ENCODE peak calls at places on chromosome 4, in six cellular contexts. One of them, this sample, is unnamed.

GRCh38 chr4:151940290-151940689 is 179.5 kb upstream of the GATB start:
- DNase-seq in mesendoderm: no peak
- DNase-seq in fibroblast of lung: no peak
- DNase-seq in endodermal cell: no peak
- DNase-seq in neural progenitor cell: no peak
- DNase-seq in astrocyte: no peak
- DNase-seq in this sample: no peak

GRCh38 chr4:156971623-156972369 is at the start of gene PDGFC:
- DNase-seq in mesendoderm: peak
- DNase-seq in fibroblast of lung: peak
- DNase-seq in endodermal cell: peak
- DNase-seq in neural progenitor cell: peak
- DNase-seq in astrocyte: peak
- DNase-seq in this sample: peak

GRCh38 chr4:185209031-185209851 is at the start of gene SNX25:
- DNase-seq in mesendoderm: peak
- DNase-seq in fibroblast of lung: peak
- DNase-seq in endodermal cell: peak
- DNase-seq in neural progenitor cell: peak
- DNase-seq in astrocyte: peak
- DNase-seq in this sample: peak

GRCh38 chr4:172652369-172652768 is 516.2 kb upstream of the GALNT7 start:
- DNase-seq in mesendoderm: no peak
- DNase-seq in fibroblast of lung: no peak
- DNase-seq in endodermal cell: no peak
- DNase-seq in neural progenitor cell: no peak
- DNase-seq in astrocyte: no peak
- DNase-seq in this sample: no peak

GRCh38 chr4:141884070-141884469 is 247.7 kb downstream of the IL15 start:
- DNase-seq in mesendoderm: no peak
- DNase-seq in fibroblast of lung: no peak
- DNase-seq in endodermal cell: no peak
- DNase-seq in neural progenitor cell: no peak
- DNase-seq in astrocyte: no peak
- DNase-seq in this sample: no peak

GRCh38 chr4:80463509-80463908 is 128.0 kb downstream of the CFAP299 start:
- DNase-seq in mesendoderm: no peak
- DNase-seq in fibroblast of lung: no peak
- DNase-seq in endodermal cell: no peak
- DNase-seq in neural progenitor cell: no peak
- DNase-seq in astrocyte: no peak
- DNase-seq in this sample: no peak

GRCh38 chr4:120749445-120750151 is 172.9 kb downstream of the PRDM5 start:
- DNase-seq in mesendoderm: no peak
- DNase-seq in fibroblast of lung: no peak
- DNase-seq in endodermal cell: no peak
- DNase-seq in neural progenitor cell: no peak
- DNase-seq in astrocyte: no peak
- DNase-seq in this sample: no peak

GRCh38 chr4:153205757-153206156 is 1.5 kb downstream of the TRIM2 start:
- DNase-seq in mesendoderm: peak
- DNase-seq in fibroblast of lung: no peak
- DNase-seq in endodermal cell: peak
- DNase-seq in neural progenitor cell: peak
- DNase-seq in astrocyte: peak
- DNase-seq in this sample: peak

GRCh38 chr4:73055241-73055897 is 14.1 kb downstream of the COX18 start:
- DNase-seq in mesendoderm: no peak
- DNase-seq in fibroblast of lung: no peak
- DNase-seq in endodermal cell: no peak
- DNase-seq in neural progenitor cell: no peak
- DNase-seq in astrocyte: no peak
- DNase-seq in this sample: no peak

GRCh38 chr4:101762025-101762424 is 28.5 kb upstream of the BANK1 start:
- DNase-seq in mesendoderm: no peak
- DNase-seq in fibroblast of lung: no peak
- DNase-seq in endodermal cell: no peak
- DNase-seq in neural progenitor cell: no peak
- DNase-seq in astrocyte: no peak
- DNase-seq in this sample: no peak

GRCh38 chr4:107599841-107600240 is 120.2 kb downstream of the PAPSS1 start:
- DNase-seq in mesendoderm: no peak
- DNase-seq in fibroblast of lung: no peak
- DNase-seq in endodermal cell: no peak
- DNase-seq in neural progenitor cell: no peak
- DNase-seq in astrocyte: peak
- DNase-seq in this sample: no peak

GRCh38 chr4:146522862-146523205 is 1.1 kb upstream of the SLC10A7 start:
- DNase-seq in mesendoderm: peak
- DNase-seq in fibroblast of lung: peak
- DNase-seq in endodermal cell: no peak
- DNase-seq in neural progenitor cell: no peak
- DNase-seq in astrocyte: no peak
- DNase-seq in this sample: peak

GRCh38 chr4:24794111-24794860 is 1.1 kb upstream of the SOD3 start:
- DNase-seq in mesendoderm: peak
- DNase-seq in fibroblast of lung: peak
- DNase-seq in endodermal cell: peak
- DNase-seq in neural progenitor cell: no peak
- DNase-seq in astrocyte: peak
- DNase-seq in this sample: peak

GRCh38 chr4:602559-602942 is 22.8 kb upstream of the PDE6B start:
- DNase-seq in mesendoderm: peak
- DNase-seq in fibroblast of lung: no peak
- DNase-seq in endodermal cell: peak
- DNase-seq in neural progenitor cell: peak
- DNase-seq in astrocyte: no peak
- DNase-seq in this sample: no peak

GRCh38 chr4:165325732-165326512 is 1.5 kb upstream of the MSMO1 start:
- DNase-seq in mesendoderm: peak
- DNase-seq in fibroblast of lung: peak
- DNase-seq in endodermal cell: peak
- DNase-seq in neural progenitor cell: no peak
- DNase-seq in astrocyte: peak
- DNase-seq in this sample: peak

GRCh38 chr4:117610706-117611308 is 423.5 kb upstream of the NDST3 start:
- DNase-seq in mesendoderm: peak
- DNase-seq in fibroblast of lung: no peak
- DNase-seq in endodermal cell: no peak
- DNase-seq in neural progenitor cell: no peak
- DNase-seq in astrocyte: no peak
- DNase-seq in this sample: no peak

GRCh38 chr4:5460106-5460801 is 248.1 kb downstream of the EVC2 start:
- DNase-seq in mesendoderm: peak
- DNase-seq in fibroblast of lung: peak
- DNase-seq in endodermal cell: peak
- DNase-seq in neural progenitor cell: peak
- DNase-seq in astrocyte: no peak
- DNase-seq in this sample: peak

GRCh38 chr4:151674804-151675290 is 86.0 kb downstream of the GATB start:
- DNase-seq in mesendoderm: peak
- DNase-seq in fibroblast of lung: peak
- DNase-seq in endodermal cell: peak
- DNase-seq in neural progenitor cell: peak
- DNase-seq in astrocyte: peak
- DNase-seq in this sample: peak

GRCh38 chr4:60683953-60684352 is 516.2 kb upstream of the ADGRL3 start:
- DNase-seq in mesendoderm: no peak
- DNase-seq in fibroblast of lung: peak
- DNase-seq in endodermal cell: no peak
- DNase-seq in neural progenitor cell: no peak
- DNase-seq in astrocyte: peak
- DNase-seq in this sample: peak

GRCh38 chr4:105198541-105198940 is 51.9 kb downstream of the TET2 start:
- DNase-seq in mesendoderm: no peak
- DNase-seq in fibroblast of lung: no peak
- DNase-seq in endodermal cell: no peak
- DNase-seq in neural progenitor cell: no peak
- DNase-seq in astrocyte: peak
- DNase-seq in this sample: no peak

GRCh38 chr4:30294295-30294694 is 425.9 kb upstream of the PCDH7 start:
- DNase-seq in mesendoderm: no peak
- DNase-seq in fibroblast of lung: no peak
- DNase-seq in endodermal cell: no peak
- DNase-seq in neural progenitor cell: no peak
- DNase-seq in astrocyte: no peak
- DNase-seq in this sample: no peak

GRCh38 chr4:53967971-53968370 is 96.4 kb downstream of the CHIC2 start:
- DNase-seq in mesendoderm: no peak
- DNase-seq in fibroblast of lung: no peak
- DNase-seq in endodermal cell: no peak
- DNase-seq in neural progenitor cell: no peak
- DNase-seq in astrocyte: no peak
- DNase-seq in this sample: no peak

GRCh38 chr4:83731609-83732008 is 195.7 kb downstream of the GPAT3 start:
- DNase-seq in mesendoderm: no peak
- DNase-seq in fibroblast of lung: no peak
- DNase-seq in endodermal cell: no peak
- DNase-seq in neural progenitor cell: no peak
- DNase-seq in astrocyte: no peak
- DNase-seq in this sample: no peak

GRCh38 chr4:110501826-110502225 is 25.9 kb downstream of the ENPEP start:
- DNase-seq in mesendoderm: no peak
- DNase-seq in fibroblast of lung: peak
- DNase-seq in endodermal cell: no peak
- DNase-seq in neural progenitor cell: no peak
- DNase-seq in astrocyte: peak
- DNase-seq in this sample: peak

GRCh38 chr4:152937535-152938236 is 1.6 kb downstream of the FHDC1 start:
- DNase-seq in mesendoderm: no peak
- DNase-seq in fibroblast of lung: peak
- DNase-seq in endodermal cell: peak
- DNase-seq in neural progenitor cell: peak
- DNase-seq in astrocyte: peak
- DNase-seq in this sample: peak

GRCh38 chr4:33160126-33160525 is 2440.0 kb downstream of the PCDH7 start:
- DNase-seq in mesendoderm: peak
- DNase-seq in fibroblast of lung: peak
- DNase-seq in endodermal cell: peak
- DNase-seq in neural progenitor cell: peak
- DNase-seq in astrocyte: no peak
- DNase-seq in this sample: peak

GRCh38 chr4:93825551-93826216 is 2.9 kb upstream of the ATOH1 start:
- DNase-seq in mesendoderm: peak
- DNase-seq in fibroblast of lung: no peak
- DNase-seq in endodermal cell: peak
- DNase-seq in neural progenitor cell: no peak
- DNase-seq in astrocyte: no peak
- DNase-seq in this sample: no peak

GRCh38 chr4:32136081-32136787 is 1416.1 kb downstream of the PCDH7 start:
- DNase-seq in mesendoderm: no peak
- DNase-seq in fibroblast of lung: no peak
- DNase-seq in endodermal cell: no peak
- DNase-seq in neural progenitor cell: no peak
- DNase-seq in astrocyte: no peak
- DNase-seq in this sample: no peak

GRCh38 chr4:113961322-113961698 is 18.1 kb downstream of the ARSJ start:
- DNase-seq in mesendoderm: no peak
- DNase-seq in fibroblast of lung: peak
- DNase-seq in endodermal cell: no peak
- DNase-seq in neural progenitor cell: no peak
- DNase-seq in astrocyte: peak
- DNase-seq in this sample: peak
- H3K9ac ChIP-seq in mesendoderm: no peak
- H3K9ac ChIP-seq in fibroblast of lung: no peak
- H3K9ac ChIP-seq in endodermal cell: no peak
- H3K9ac ChIP-seq in neural progenitor cell: no peak
- H3K9ac ChIP-seq in astrocyte: no peak
- H3K9ac ChIP-seq in this sample: no peak

GRCh38 chr4:8122746-8123145 is 35.9 kb downstream of the ABLIM2 start:
- DNase-seq in mesendoderm: no peak
- DNase-seq in fibroblast of lung: no peak
- DNase-seq in endodermal cell: no peak
- DNase-seq in neural progenitor cell: no peak
- DNase-seq in astrocyte: no peak
- DNase-seq in this sample: no peak
- H3K9ac ChIP-seq in mesendoderm: no peak
- H3K9ac ChIP-seq in fibroblast of lung: no peak
- H3K9ac ChIP-seq in endodermal cell: no peak
- H3K9ac ChIP-seq in neural progenitor cell: no peak
- H3K9ac ChIP-seq in astrocyte: no peak
- H3K9ac ChIP-seq in this sample: no peak

DNA sequence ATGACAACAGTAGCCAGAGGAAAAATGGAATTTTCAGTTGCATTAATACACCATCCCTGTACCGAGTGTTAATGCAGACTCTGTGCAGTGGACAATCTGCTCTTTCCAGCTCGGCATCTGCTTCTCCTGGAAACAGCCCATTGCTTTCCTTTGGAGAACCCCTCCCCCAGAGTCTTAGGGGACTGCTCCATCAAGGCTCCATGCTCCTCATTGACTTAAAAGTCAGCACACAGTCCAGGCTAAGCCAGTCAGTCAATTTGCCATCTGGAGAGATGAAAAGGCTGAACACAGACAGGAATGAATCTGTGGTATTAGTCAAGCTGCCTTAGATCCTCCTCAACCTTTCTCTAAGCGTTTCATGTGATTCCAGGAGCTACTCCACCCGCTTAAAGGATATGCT is 20.3 kb downstream of the ATP8A1 start:
- DNase-seq in mesendoderm: no peak
- DNase-seq in fibroblast of lung: no peak
- DNase-seq in endodermal cell: no peak
- DNase-seq in neural progenitor cell: peak
- DNase-seq in astrocyte: no peak
- DNase-seq in this sample: no peak
- H3K9ac ChIP-seq in mesendoderm: no peak
- H3K9ac ChIP-seq in fibroblast of lung: no peak
- H3K9ac ChIP-seq in endodermal cell: no peak
- H3K9ac ChIP-seq in neural progenitor cell: no peak
- H3K9ac ChIP-seq in astrocyte: no peak
- H3K9ac ChIP-seq in this sample: no peak

DNA sequence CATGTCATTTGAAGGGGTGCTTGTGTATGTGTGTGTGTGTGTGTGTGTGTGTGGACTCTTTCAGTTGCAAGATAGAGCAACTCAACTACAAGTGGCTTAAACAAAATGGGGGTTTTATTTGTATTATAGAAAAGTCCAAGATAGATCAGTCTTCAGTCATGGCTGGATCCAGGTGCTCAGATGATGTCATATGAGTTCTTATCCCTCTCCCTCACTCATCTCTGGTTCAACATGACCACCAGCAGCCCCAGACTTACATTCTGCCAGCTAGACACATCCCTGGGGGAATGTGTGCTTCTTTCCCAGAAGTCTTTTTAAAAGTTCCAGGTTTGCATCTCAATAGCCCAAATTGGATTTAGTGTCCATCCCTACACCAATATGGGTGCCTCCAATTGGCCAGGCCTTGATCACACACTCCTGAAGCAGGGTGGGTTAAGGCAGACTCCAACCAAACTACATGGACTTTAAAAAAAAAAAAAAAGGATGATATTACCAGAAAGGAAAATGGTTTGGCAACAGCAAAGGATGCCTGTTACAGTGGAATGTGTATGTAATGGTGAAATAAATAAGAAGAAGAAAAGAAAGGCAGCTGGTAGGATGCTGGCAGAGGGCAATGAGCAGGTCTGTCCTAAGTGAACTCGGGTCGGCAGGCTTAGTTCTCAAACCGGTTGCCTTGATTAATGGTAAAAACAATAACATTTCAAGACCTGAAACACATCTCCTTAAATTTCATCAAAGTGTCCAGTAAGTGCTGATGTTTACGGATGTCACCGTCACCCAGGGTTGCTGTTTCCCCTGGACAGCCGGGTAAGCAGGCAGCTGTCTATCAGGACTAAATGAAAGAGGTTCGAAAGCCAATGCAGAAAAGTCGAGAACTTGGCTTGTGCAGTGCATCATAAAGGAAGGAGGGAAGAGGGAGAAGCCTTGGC is 107.7 kb downstream of the SMIM20 start:
- DNase-seq in mesendoderm: no peak
- DNase-seq in fibroblast of lung: peak
- DNase-seq in endodermal cell: no peak
- DNase-seq in neural progenitor cell: no peak
- DNase-seq in astrocyte: peak
- DNase-seq in this sample: no peak
- H3K9ac ChIP-seq in mesendoderm: no peak
- H3K9ac ChIP-seq in fibroblast of lung: no peak
- H3K9ac ChIP-seq in endodermal cell: no peak
- H3K9ac ChIP-seq in neural progenitor cell: no peak
- H3K9ac ChIP-seq in astrocyte: peak
- H3K9ac ChIP-seq in this sample: peak